ENCODE peak calls at places on chromosome 16, in seven cellular contexts. G, H, L, A, T, E and B are unnamed samples.

GRCh38 chr16:50311134-50311528 is 44.8 kb downstream of the ADCY7 start:
- DNase-seq in G (no peak), H (no peak), L (no peak), A (no peak), T (no peak), E (no peak), B (no peak)

GRCh38 chr16:10322723-10323527 is 62.9 kb upstream of the ATF7IP2 start:
- DNase-seq in G (no peak), H (no peak), L (no peak), A (no peak), T (no peak), E (no peak), B (no peak)

GRCh38 chr16:15490123-15490711 is 55.8 kb downstream of the BMERB1 start:
- DNase-seq in G (no peak), H (no peak), L (no peak), A (no peak), T (no peak), E (no peak), B (no peak)

GRCh38 chr16:46620265-46621005 is 744 bp downstream of the SHCBP1 start:
- DNase-seq in G (peak), H (no peak), L (no peak), A (peak), T (no peak), E (peak), B (no peak)

GRCh38 chr16:57341441-57342303 is 16.9 kb upstream of the CCL22 start:
- DNase-seq in G (no peak), H (no peak), L (peak), A (peak), T (no peak), E (peak), B (peak)

GRCh38 chr16:29307598-29308507 is 98.7 kb downstream of the NPIPB11 start:
- DNase-seq in G (no peak), H (no peak), L (no peak), A (peak), T (no peak), E (no peak), B (no peak)

GRCh38 chr16:10590342-10590741 is 9.9 kb upstream of the EMP2 start:
- DNase-seq in G (no peak), H (no peak), L (no peak), A (no peak), T (no peak), E (no peak), B (no peak)

GRCh38 chr16:10253344-10253855 is 71.2 kb upstream of the GRIN2A start:
- DNase-seq in G (no peak), H (no peak), L (no peak), A (no peak), T (no peak), E (no peak), B (peak)

GRCh38 chr16:57366544-57367040 is 5.7 kb upstream of the CX3CL1 start:
- DNase-seq in G (no peak), H (no peak), L (no peak), A (no peak), T (no peak), E (no peak), B (no peak)

GRCh38 chr16:19005561-19006445 is 22.1 kb downstream of the TMC7 start:
- DNase-seq in G (no peak), H (no peak), L (no peak), A (no peak), T (no peak), E (peak), B (no peak)

GRCh38 chr16:57452021-57452420 is 4.7 kb downstream of the COQ9 start:
- DNase-seq in G (no peak), H (no peak), L (no peak), A (no peak), T (no peak), E (no peak), B (no peak)

GRCh38 chr16:88455610-88456355 is 2.7 kb downstream of the ZFPM1 start:
- DNase-seq in G (peak), H (peak), L (no peak), A (no peak), T (peak), E (peak), B (peak)

GRCh38 chr16:1458336-1458976 is 14.1 kb upstream of the CCDC154 start:
- DNase-seq in G (no peak), H (no peak), L (peak), A (peak), T (no peak), E (peak), B (no peak)

GRCh38 chr16:4136229-4136813 is 20.1 kb upstream of the ADCY9 start:
- DNase-seq in G (no peak), H (no peak), L (no peak), A (no peak), T (no peak), E (peak), B (peak)

GRCh38 chr16:23171234-23171948 is 11.2 kb upstream of the SCNN1G start:
- DNase-seq in G (no peak), H (no peak), L (no peak), A (peak), T (no peak), E (peak), B (no peak)